ENCODE peak calls at places on chromosome 12, in four cellular contexts. K, O, G and S are unnamed samples.

GRCh38 chr12:79933580-79934264 is 1.2 kb downstream of the PPP1R12A start:
- DNase-seq in K (no peak), O (peak; percentile 6), G (peak; percentile 31), S (no peak)

GRCh38 chr12:130714091-130714590 is 2.0 kb downstream of the RIMBP2 start:
- DNase-seq in K (no peak), O (no peak), G (peak; percentile 21), S (no peak)

GRCh38 chr12:110253176-110253575 is 27.9 kb upstream of the ATP2A2 start:
- DNase-seq in K (no peak), O (peak; percentile 61), G (peak; percentile 15), S (no peak)

GRCh38 chr12:75212072-75212471 is 2.4 kb upstream of the KCNC2 start:
- DNase-seq in K (no peak), O (no peak), G (no peak), S (no peak)

GRCh38 chr12:26787125-26787495 is 45.9 kb downstream of the ITPR2 start:
- DNase-seq in K (peak; percentile 6), O (peak; percentile 83), G (no peak), S (no peak)

GRCh38 chr12:121025442-121026226 is 9.3 kb upstream of the C12orf43 start:
- DNase-seq in K (no peak), O (no peak), G (no peak), S (peak; percentile 43)

GRCh38 chr12:107271523-107271922 is 178.2 kb upstream of the CRY1 start:
- DNase-seq in K (no peak), O (no peak), G (no peak), S (no peak)

GRCh38 chr12:14668591-14668990 is 27.8 kb downstream of the GUCY2C start:
- DNase-seq in K (no peak), O (no peak), G (no peak), S (no peak)

GRCh38 chr12:57110189-57111045 is 745 bp downstream of the STAT6 start:
- DNase-seq in K (no peak), O (peak; percentile 37), G (peak; percentile 47), S (peak; percentile 55)

GRCh38 chr12:100767371-100767770 is 27.2 kb upstream of the ANO4 start:
- DNase-seq in K (no peak), O (no peak), G (no peak), S (no peak)

GRCh38 chr12:85983601-85984000 is 109.5 kb downstream of the NTS start:
- DNase-seq in K (no peak), O (no peak), G (no peak), S (no peak)

GRCh38 chr12:43154498-43155045 is 397.4 kb downstream of the ADAMTS20 start:
- DNase-seq in K (no peak), O (no peak), G (no peak), S (no peak)

GRCh38 chr12:42652048-42652447 is 62.5 kb upstream of the PRICKLE1 start:
- DNase-seq in K (no peak), O (no peak), G (no peak), S (peak; percentile 1)

GRCh38 chr12:26233620-26234019 is 38.2 kb downstream of the SSPN start:
- DNase-seq in K (no peak), O (peak; percentile 61), G (no peak), S (no peak)

GRCh38 chr12:1797011-1797901 is 23.1 kb upstream of the LRTM2 start:
- DNase-seq in K (no peak), O (no peak), G (peak; percentile 25), S (no peak)

GRCh38 chr12:107178776-107179175 is 85.4 kb upstream of the CRY1 start:
- DNase-seq in K (no peak), O (no peak), G (no peak), S (no peak)

GRCh38 chr12:52499836-52500560 is 6.9 kb upstream of the KRT6A start:
- DNase-seq in K (no peak), O (peak; percentile 34), G (no peak), S (no peak)

GRCh38 chr12:84201976-84202375 is 710.6 kb downstream of the SLC6A15 start:
- DNase-seq in K (no peak), O (peak; percentile 4), G (no peak), S (no peak)

GRCh38 chr12:116590561-116590960 is 31.4 kb downstream of the MAP1LC3B2 start:
- DNase-seq in K (no peak), O (no peak), G (no peak), S (peak; percentile 90)

GRCh38 chr12:19018302-19018980 is 111.1 kb upstream of the PLEKHA5 start:
- DNase-seq in K (no peak), O (peak; percentile 90), G (no peak), S (no peak)

GRCh38 chr12:6334940-6335450 is 6.9 kb downstream of the TNFRSF1A start:
- DNase-seq in K (no peak), O (peak; percentile 39), G (no peak), S (peak; percentile 76)

GRCh38 chr12:48859607-48860006 is 6.1 kb downstream of the RND1 start:
- DNase-seq in K (no peak), O (no peak), G (no peak), S (no peak)

GRCh38 chr12:114355389-114356088 is 50.4 kb downstream of the TBX5 start:
- DNase-seq in K (no peak), O (no peak), G (no peak), S (no peak)
- TF ChIP-seq CTCF in K (no peak), O (peak; percentile 19), G (no peak), S (no peak)

GRCh38 chr12:15705606-15706005 is 83.6 kb downstream of the EPS8 start:
- DNase-seq in K (no peak), O (no peak), G (no peak), S (no peak)
- H3K27ac ChIP-seq in K (no peak overlapping the region), O (no peak overlapping the region), G (no peak overlapping the region), S (no peak overlapping the region)

DNA sequence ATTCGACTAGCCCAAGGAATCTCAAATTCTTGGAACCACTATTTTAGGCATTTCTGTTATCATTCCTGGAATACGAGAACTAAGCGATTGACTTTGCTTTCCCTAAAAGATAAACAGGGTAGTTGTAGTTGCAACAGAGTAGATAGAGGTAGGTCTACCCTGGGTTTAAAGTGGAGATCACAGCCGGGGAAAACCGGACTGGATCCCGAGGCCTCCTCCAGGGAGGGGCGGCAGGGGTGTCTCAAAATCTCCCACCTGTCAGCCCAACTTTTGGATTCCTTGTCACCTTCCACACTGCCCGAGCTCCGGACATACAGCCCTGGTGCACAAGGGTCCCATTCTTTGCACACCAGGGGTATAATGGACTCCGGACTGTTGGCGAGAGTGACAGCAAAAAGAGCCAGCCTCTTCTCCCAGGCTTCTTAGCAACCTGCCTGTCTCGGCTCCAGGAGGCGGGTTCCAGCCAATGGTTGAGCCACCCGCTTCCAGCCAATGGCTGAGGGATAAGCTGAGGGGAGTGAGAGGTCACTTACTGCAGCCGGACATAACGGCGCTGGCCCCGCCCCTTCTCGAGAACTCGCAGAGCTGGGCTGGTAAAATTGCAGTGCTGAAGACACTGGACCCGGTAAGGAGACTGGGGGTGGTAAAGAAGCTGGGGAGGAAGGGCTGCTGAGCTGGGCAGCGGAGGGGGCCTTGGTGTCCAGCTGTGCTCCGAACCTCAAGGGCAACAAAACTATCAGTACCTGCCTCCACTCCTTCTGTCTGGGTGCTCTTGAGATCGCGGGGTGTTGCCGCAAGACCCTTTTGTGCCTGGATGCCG is at the start of gene SUOX:
- DNase-seq in K (peak; percentile 94), O (peak; percentile 96), G (peak; percentile 98), S (peak; percentile 94)
- H3K4me3 ChIP-seq in K (peak within 1 kb of the TSS; percentile 77), O (peak within 1 kb of the TSS; percentile 68), G (peak within 1 kb of the TSS; percentile 68), S (peak within 1 kb of the TSS; percentile 70)

GRCh38 chr12:32264995-32265394 is 134.4 kb upstream of the FGD4 start:
- DNase-seq in K (no peak), O (peak; percentile 68), G (peak; percentile 77), S (no peak)

GRCh38 chr12:32265461-32265860 is 133.9 kb upstream of the FGD4 start:
- DNase-seq in K (no peak), O (no peak), G (no peak), S (no peak)

GRCh38 chr12:32257695-32258496 is 141.5 kb upstream of the FGD4 start:
- DNase-seq in K (no peak), O (no peak), G (no peak), S (no peak)

GRCh38 chr12:32265920-32266319 is 133.4 kb upstream of the FGD4 start:
- DNase-seq in K (no peak), O (no peak), G (no peak), S (no peak)

DNA sequence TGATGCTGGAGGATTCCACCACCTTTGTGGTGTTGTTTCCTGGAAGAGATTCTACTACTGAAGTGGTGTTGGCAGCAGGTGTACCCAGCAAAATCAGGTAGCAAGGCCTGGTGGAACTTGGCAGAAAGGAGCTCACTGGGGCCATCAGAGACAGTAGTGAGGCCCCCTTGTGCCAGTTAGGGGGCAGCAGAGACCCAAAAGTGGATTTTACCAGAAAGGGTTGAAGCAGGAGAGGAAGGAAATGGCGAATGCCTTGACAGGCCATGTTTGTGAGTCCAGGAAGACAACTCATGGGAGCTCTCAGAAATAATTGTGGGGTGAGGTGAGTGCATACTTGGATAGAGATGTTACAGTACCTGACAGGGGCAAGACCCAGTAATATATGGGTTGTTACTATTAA is 137.7 kb upstream of the FGD4 start:
- DNase-seq in K (no peak), O (no peak), G (no peak), S (no peak)
- TF ChIP-seq CTCF in K (no peak), O (peak; percentile 35), G (peak; percentile 27), S (peak; percentile 39)

DNA sequence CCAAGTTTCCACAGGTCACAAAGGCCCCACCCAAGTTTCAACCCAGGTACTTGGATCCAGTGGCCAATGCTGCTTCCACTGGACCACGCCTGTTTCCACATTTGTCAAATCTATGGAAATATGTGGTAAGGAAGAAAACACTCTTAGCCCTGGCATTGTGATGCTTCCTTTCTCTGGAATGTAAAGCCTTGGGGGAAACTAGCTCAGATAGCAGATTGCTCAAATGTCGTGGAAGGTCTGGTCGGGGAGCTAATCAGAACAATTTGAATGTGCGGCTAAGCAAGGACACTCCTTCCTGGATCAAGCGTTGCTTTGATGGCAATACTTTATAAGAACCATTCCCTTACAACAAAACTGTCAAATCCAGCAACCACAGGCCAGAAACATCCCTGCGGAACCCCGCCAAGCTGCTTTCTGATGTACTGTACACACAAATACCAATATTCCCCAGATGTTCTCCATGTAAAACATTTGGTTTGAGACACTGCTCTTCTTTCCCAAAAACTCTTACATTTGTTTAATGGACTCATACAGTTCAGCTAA is 20.4 kb downstream of the NUAK1 start:
- DNase-seq in K (no peak), O (no peak), G (no peak), S (no peak)
- H3K27ac ChIP-seq in K (peak overlapping the region; percentile 78), O (no peak overlapping the region), G (no peak overlapping the region), S (no peak overlapping the region)